ENCODE peak calls at places on chromosomes 6 and 20, in seven cellular contexts. One of them, this sample, is unnamed.
A peak's percentile ranks its signal among the peaks of the same experiment; 100 is the strongest.

GRCh38 chr20:36150489-36150846 is 4.1 kb upstream of the EPB41L1 start:
- DNase-seq in GDM1: no peak
- DNase-seq in COR-L47: no peak
- DNase-seq in immature natural killer cell: no peak
- DNase-seq in HCT116: no peak
- DNase-seq in H9: no peak
- DNase-seq in SK-MEL-5: no peak
- DNase-seq in this sample: no peak

GRCh38 chr20:10487354-10488115 is 52.4 kb downstream of the SLX4IP start:
- DNase-seq in HCT116: no peak
- DNase-seq in GDM1: no peak
- DNase-seq in H9: no peak
- DNase-seq in COR-L47: no peak
- DNase-seq in immature natural killer cell: no peak
- DNase-seq in SK-MEL-5: no peak
- DNase-seq in this sample: no peak

GRCh38 chr20:63628246-63628975 is 1.5 kb upstream of the GMEB2 start:
- DNase-seq in immature natural killer cell: no peak
- DNase-seq in COR-L47: peak; percentile 82
- DNase-seq in GDM1: peak; percentile 74
- DNase-seq in SK-MEL-5: peak; percentile 82
- DNase-seq in H9: no peak
- DNase-seq in HCT116: peak; percentile 75
- DNase-seq in this sample: no peak

GRCh38 chr6:24740861-24741260 is 21.9 kb upstream of the C6orf62 start:
- DNase-seq in H9: no peak
- DNase-seq in GDM1: no peak
- DNase-seq in immature natural killer cell: no peak
- DNase-seq in SK-MEL-5: no peak
- DNase-seq in HCT116: no peak
- DNase-seq in COR-L47: no peak
- DNase-seq in this sample: no peak

GRCh38 chr6:34053721-34054120 is 92.2 kb downstream of the GRM4 start:
- DNase-seq in HCT116: no peak
- DNase-seq in COR-L47: peak; percentile 11
- DNase-seq in immature natural killer cell: no peak
- DNase-seq in GDM1: no peak
- DNase-seq in H9: peak; percentile 63
- DNase-seq in SK-MEL-5: no peak
- DNase-seq in this sample: no peak

GRCh38 chr6:10409160-10409765 is 5.6 kb downstream of the TFAP2A start:
- DNase-seq in GDM1: no peak
- DNase-seq in SK-MEL-5: peak; percentile 59
- DNase-seq in H9: no peak
- DNase-seq in COR-L47: peak; percentile 26
- DNase-seq in HCT116: no peak
- DNase-seq in immature natural killer cell: no peak
- DNase-seq in this sample: no peak

GRCh38 chr6:161498359-161498758 is 224.5 kb upstream of the AGPAT4 start:
- DNase-seq in H9: peak; percentile 88
- DNase-seq in GDM1: no peak
- DNase-seq in SK-MEL-5: peak; percentile 87
- DNase-seq in COR-L47: no peak
- DNase-seq in immature natural killer cell: no peak
- DNase-seq in HCT116: peak; percentile 66
- DNase-seq in this sample: no peak

GRCh38 chr6:23477576-23477975 is 648.4 kb upstream of the NRSN1 start:
- DNase-seq in immature natural killer cell: no peak
- DNase-seq in HCT116: no peak
- DNase-seq in H9: no peak
- DNase-seq in GDM1: no peak
- DNase-seq in COR-L47: no peak
- DNase-seq in SK-MEL-5: no peak
- DNase-seq in this sample: no peak

GRCh38 chr6:72788188-72788587 is 166.3 kb downstream of the KCNQ5 start:
- DNase-seq in immature natural killer cell: no peak
- DNase-seq in COR-L47: no peak
- DNase-seq in SK-MEL-5: no peak
- DNase-seq in HCT116: no peak
- DNase-seq in GDM1: no peak
- DNase-seq in H9: no peak
- DNase-seq in this sample: no peak